ENCODE peak calls at places on chromosomes 3 and 15, in six cellular contexts. O is IMR-90; A is Ammon's horn; Q is adrenal gland; C is activated CD4-positive, alpha-beta T cell treated with anti-CD3 and anti-CD28 coated beads for 4 hours; G is NB4. E is an unnamed sample.

GRCh38 chr3:45127130-45127822 is 18.9 kb downstream of the CDCP1 start:
- DNase-seq in O (no peak), A (no peak), Q (no peak), C (no peak), G (no peak), E (no peak)

GRCh38 chr3:138381413-138381901 is 33.1 kb downstream of the MRAS start:
- DNase-seq in O (peak), A (peak), Q (peak), C (no peak), G (no peak), E (peak)

GRCh38 chr15:80492409-80492808 is 88.2 kb downstream of the ARNT2 start:
- DNase-seq in O (no peak), A (no peak), Q (no peak), C (no peak), G (no peak), E (no peak)

GRCh38 chr3:45915518-45916231 is 27.6 kb upstream of the CXCR6 start:
- DNase-seq in O (peak), A (no peak), Q (peak), C (peak), G (peak), E (no peak)

GRCh38 chr3:14138878-14139659 is 14.2 kb downstream of the TMEM43 start:
- DNase-seq in O (no peak), A (no peak), Q (no peak), C (no peak), G (no peak), E (no peak)

GRCh38 chr15:77421370-77421700 is 647 bp downstream of the HMG20A start:
- DNase-seq in O (peak), A (peak), Q (no peak), C (peak), G (peak), E (no peak)

GRCh38 chr3:170511371-170511770 is 74.5 kb downstream of the SLC7A14 start:
- DNase-seq in O (no peak), A (no peak), Q (no peak), C (no peak), G (no peak), E (no peak)

GRCh38 chr3:42476225-42477160 is 25.9 kb upstream of the VIPR1 start:
- DNase-seq in O (no peak), A (no peak), Q (no peak), C (no peak), G (no peak), E (no peak)

GRCh38 chr3:14135581-14135980 is 10.7 kb downstream of the TMEM43 start:
- DNase-seq in O (no peak), A (no peak), Q (no peak), C (no peak), G (no peak), E (no peak)

GRCh38 chr15:43776718-43777292 is at the start of gene ELL3:
- DNase-seq in O (peak), A (peak), Q (peak), C (peak), G (peak), E (peak)

GRCh38 chr3:171399842-171400241 is 60.4 kb downstream of the TNIK start:
- DNase-seq in O (no peak), A (no peak), Q (no peak), C (no peak), G (no peak), E (no peak)

GRCh38 chr3:168220609-168221008 is 124.9 kb upstream of the GOLIM4 start:
- DNase-seq in O (no peak), A (peak), Q (no peak), C (no peak), G (no peak), E (peak)

GRCh38 chr15:47607750-47608149 is 109.6 kb upstream of the SEMA6D start:
- DNase-seq in O (no peak), A (no peak), Q (peak), C (no peak), G (no peak), E (peak)

GRCh38 chr3:179713643-179714090 is 60.8 kb downstream of the USP13 start:
- DNase-seq in O (peak), A (no peak), Q (no peak), C (no peak), G (no peak), E (no peak)

GRCh38 chr3:138474163-138474562 is 39.7 kb downstream of the ESYT3 start:
- DNase-seq in O (no peak), A (no peak), Q (no peak), C (no peak), G (no peak), E (no peak)

GRCh38 chr3:150931710-150932109 is 26.5 kb upstream of the MINDY4B start:
- DNase-seq in O (no peak), A (no peak), Q (peak), C (no peak), G (no peak), E (peak)

GRCh38 chr3:110381992-110382391 is 689.6 kb upstream of the NECTIN3 start:
- DNase-seq in O (no peak), A (no peak), Q (no peak), C (no peak), G (no peak), E (no peak)

GRCh38 chr3:136577791-136578190 is 174.4 kb downstream of the STAG1 start:
- DNase-seq in O (no peak), A (no peak), Q (no peak), C (no peak), G (no peak), E (no peak)

GRCh38 chr15:54528021-54528420 is 549.8 kb downstream of the UNC13C start:
- DNase-seq in O (no peak), A (no peak), Q (no peak), C (no peak), G (no peak), E (no peak)

GRCh38 chr3:186239321-186239720 is 122.7 kb downstream of the DGKG start:
- DNase-seq in O (no peak), A (peak), Q (no peak), C (no peak), G (peak), E (peak)

GRCh38 chr15:84840741-84841429 is 23.7 kb downstream of the ALPK3 start:
- DNase-seq in O (peak), A (no peak), Q (peak), C (no peak), G (peak), E (no peak)

E was measured in pons.